ENCODE peak calls at places on chromosome 21, in nine cellular contexts. One of them, this sample, is unnamed.

GRCh38 chr21:15135867-15136629 is 71.2 kb upstream of the NRIP1 start:
- DNase-seq in mucosa of descending colon: no peak
- DNase-seq in AG04450: no peak
- DNase-seq in heart right ventricle: no peak
- DNase-seq in CD8-positive, alpha-beta T cell: no peak
- DNase-seq in stomach: no peak
- DNase-seq in iPS DF 6.9: no peak
- DNase-seq in breast epithelium: no peak
- DNase-seq in ovary: no peak
- DNase-seq in this sample: no peak

GRCh38 chr21:32372755-32373154 is 20.1 kb downstream of the URB1 start:
- DNase-seq in mucosa of descending colon: no peak
- DNase-seq in AG04450: no peak
- DNase-seq in heart right ventricle: no peak
- DNase-seq in CD8-positive, alpha-beta T cell: no peak
- DNase-seq in stomach: no peak
- DNase-seq in iPS DF 6.9: no peak
- DNase-seq in breast epithelium: no peak
- DNase-seq in ovary: no peak
- DNase-seq in this sample: no peak

GRCh38 chr21:31072486-31072885 is 34.2 kb upstream of the KRTAP19-8 start:
- DNase-seq in mucosa of descending colon: no peak
- DNase-seq in AG04450: no peak
- DNase-seq in heart right ventricle: no peak
- DNase-seq in CD8-positive, alpha-beta T cell: no peak
- DNase-seq in stomach: no peak
- DNase-seq in iPS DF 6.9: no peak
- DNase-seq in breast epithelium: no peak
- DNase-seq in ovary: no peak
- DNase-seq in this sample: no peak

GRCh38 chr21:27371065-27371464 is 404.2 kb upstream of the ADAMTS5 start:
- DNase-seq in mucosa of descending colon: no peak
- DNase-seq in AG04450: no peak
- DNase-seq in heart right ventricle: no peak
- DNase-seq in CD8-positive, alpha-beta T cell: no peak
- DNase-seq in stomach: no peak
- DNase-seq in iPS DF 6.9: no peak
- DNase-seq in breast epithelium: no peak
- DNase-seq in ovary: no peak
- DNase-seq in this sample: no peak

GRCh38 chr21:14923468-14923867 is 141.3 kb downstream of the NRIP1 start:
- DNase-seq in mucosa of descending colon: no peak
- DNase-seq in AG04450: no peak
- DNase-seq in heart right ventricle: no peak
- DNase-seq in CD8-positive, alpha-beta T cell: no peak
- DNase-seq in stomach: no peak
- DNase-seq in iPS DF 6.9: no peak
- DNase-seq in breast epithelium: no peak
- DNase-seq in ovary: no peak
- DNase-seq in this sample: no peak

GRCh38 chr21:38337793-38338192 is 81.0 kb downstream of the KCNJ15 start:
- DNase-seq in mucosa of descending colon: no peak
- DNase-seq in AG04450: no peak
- DNase-seq in heart right ventricle: no peak
- DNase-seq in CD8-positive, alpha-beta T cell: no peak
- DNase-seq in stomach: no peak
- DNase-seq in iPS DF 6.9: no peak
- DNase-seq in breast epithelium: no peak
- DNase-seq in ovary: no peak
- DNase-seq in this sample: no peak

GRCh38 chr21:43018519-43018918 is 44.2 kb downstream of the PKNOX1 start:
- DNase-seq in mucosa of descending colon: no peak
- DNase-seq in AG04450: no peak
- DNase-seq in heart right ventricle: no peak
- DNase-seq in CD8-positive, alpha-beta T cell: no peak
- DNase-seq in stomach: no peak
- DNase-seq in iPS DF 6.9: no peak
- DNase-seq in breast epithelium: no peak
- DNase-seq in ovary: no peak
- DNase-seq in this sample: no peak

GRCh38 chr21:38714998-38715397 is 90.7 kb upstream of the ETS2 start:
- DNase-seq in mucosa of descending colon: no peak
- DNase-seq in AG04450: no peak
- DNase-seq in heart right ventricle: no peak
- DNase-seq in CD8-positive, alpha-beta T cell: no peak
- DNase-seq in stomach: no peak
- DNase-seq in iPS DF 6.9: no peak
- DNase-seq in breast epithelium: no peak
- DNase-seq in ovary: no peak
- DNase-seq in this sample: no peak

GRCh38 chr21:39712976-39713375 is 32.0 kb upstream of the IGSF5 start:
- DNase-seq in mucosa of descending colon: no peak
- DNase-seq in AG04450: no peak
- DNase-seq in heart right ventricle: no peak
- DNase-seq in CD8-positive, alpha-beta T cell: no peak
- DNase-seq in stomach: no peak
- DNase-seq in iPS DF 6.9: no peak
- DNase-seq in breast epithelium: no peak
- DNase-seq in ovary: no peak
- DNase-seq in this sample: no peak

GRCh38 chr21:21860888-21861287 is 862.7 kb downstream of the NCAM2 start:
- DNase-seq in mucosa of descending colon: no peak
- DNase-seq in AG04450: no peak
- DNase-seq in heart right ventricle: no peak
- DNase-seq in CD8-positive, alpha-beta T cell: no peak
- DNase-seq in stomach: no peak
- DNase-seq in iPS DF 6.9: no peak
- DNase-seq in breast epithelium: no peak
- DNase-seq in ovary: no peak
- DNase-seq in this sample: no peak

GRCh38 chr21:29256125-29256895 is 42.4 kb upstream of the BACH1 start:
- DNase-seq in mucosa of descending colon: no peak
- DNase-seq in AG04450: no peak
- DNase-seq in heart right ventricle: no peak
- DNase-seq in CD8-positive, alpha-beta T cell: no peak
- DNase-seq in stomach: no peak
- DNase-seq in iPS DF 6.9: no peak
- DNase-seq in breast epithelium: no peak
- DNase-seq in ovary: no peak
- DNase-seq in this sample: no peak

GRCh38 chr21:42749226-42749625 is 95.8 kb downstream of the PDE9A start:
- DNase-seq in mucosa of descending colon: no peak
- DNase-seq in AG04450: no peak
- DNase-seq in heart right ventricle: no peak
- DNase-seq in CD8-positive, alpha-beta T cell: no peak
- DNase-seq in stomach: no peak
- DNase-seq in iPS DF 6.9: no peak
- DNase-seq in breast epithelium: no peak
- DNase-seq in ovary: no peak
- DNase-seq in this sample: no peak

GRCh38 chr21:25887646-25888321 is 153.0 kb downstream of the GABPA start:
- DNase-seq in mucosa of descending colon: peak
- DNase-seq in AG04450: no peak
- DNase-seq in heart right ventricle: no peak
- DNase-seq in CD8-positive, alpha-beta T cell: no peak
- DNase-seq in stomach: no peak
- DNase-seq in iPS DF 6.9: no peak
- DNase-seq in breast epithelium: no peak
- DNase-seq in ovary: no peak
- DNase-seq in this sample: no peak

GRCh38 chr21:21973806-21974205 is 975.6 kb downstream of the NCAM2 start:
- DNase-seq in mucosa of descending colon: no peak
- DNase-seq in AG04450: no peak
- DNase-seq in heart right ventricle: no peak
- DNase-seq in CD8-positive, alpha-beta T cell: no peak
- DNase-seq in stomach: no peak
- DNase-seq in iPS DF 6.9: no peak
- DNase-seq in breast epithelium: no peak
- DNase-seq in ovary: no peak
- DNase-seq in this sample: no peak

GRCh38 chr21:15706686-15707085 is 23.1 kb upstream of the USP25 start:
- DNase-seq in mucosa of descending colon: no peak
- DNase-seq in AG04450: peak
- DNase-seq in heart right ventricle: no peak
- DNase-seq in CD8-positive, alpha-beta T cell: no peak
- DNase-seq in stomach: peak
- DNase-seq in iPS DF 6.9: no peak
- DNase-seq in breast epithelium: peak
- DNase-seq in ovary: no peak
- DNase-seq in this sample: no peak

GRCh38 chr21:42653492-42654061 is at the start of gene PDE9A:
- DNase-seq in mucosa of descending colon: peak
- DNase-seq in AG04450: no peak
- DNase-seq in heart right ventricle: peak
- DNase-seq in CD8-positive, alpha-beta T cell: peak
- DNase-seq in stomach: no peak
- DNase-seq in iPS DF 6.9: no peak
- DNase-seq in breast epithelium: no peak
- DNase-seq in ovary: peak
- DNase-seq in this sample: peak

GRCh38 chr21:26795866-26796329 is 49.3 kb downstream of the ADAMTS1 start:
- DNase-seq in mucosa of descending colon: no peak
- DNase-seq in AG04450: peak
- DNase-seq in heart right ventricle: no peak
- DNase-seq in CD8-positive, alpha-beta T cell: no peak
- DNase-seq in stomach: peak
- DNase-seq in iPS DF 6.9: no peak
- DNase-seq in breast epithelium: no peak
- DNase-seq in ovary: peak
- DNase-seq in this sample: no peak

GRCh38 chr21:42992943-42993712 is 18.8 kb downstream of the PKNOX1 start:
- DNase-seq in mucosa of descending colon: no peak
- DNase-seq in AG04450: no peak
- DNase-seq in heart right ventricle: no peak
- DNase-seq in CD8-positive, alpha-beta T cell: no peak
- DNase-seq in stomach: no peak
- DNase-seq in iPS DF 6.9: no peak
- DNase-seq in breast epithelium: no peak
- DNase-seq in ovary: no peak
- DNase-seq in this sample: no peak

GRCh38 chr21:8992731-8993174 is 1528.6 kb upstream of the TPTE start:
- DNase-seq in mucosa of descending colon: peak
- DNase-seq in AG04450: no peak
- DNase-seq in heart right ventricle: no peak
- DNase-seq in CD8-positive, alpha-beta T cell: no peak
- DNase-seq in stomach: no peak
- DNase-seq in iPS DF 6.9: peak
- DNase-seq in breast epithelium: no peak
- DNase-seq in ovary: no peak
- DNase-seq in this sample: peak

GRCh38 chr21:38831526-38832467 is 26.1 kb downstream of the ETS2 start:
- DNase-seq in mucosa of descending colon: no peak
- DNase-seq in AG04450: peak
- DNase-seq in heart right ventricle: no peak
- DNase-seq in CD8-positive, alpha-beta T cell: no peak
- DNase-seq in stomach: peak
- DNase-seq in iPS DF 6.9: no peak
- DNase-seq in breast epithelium: peak
- DNase-seq in ovary: peak
- DNase-seq in this sample: no peak

DNA sequence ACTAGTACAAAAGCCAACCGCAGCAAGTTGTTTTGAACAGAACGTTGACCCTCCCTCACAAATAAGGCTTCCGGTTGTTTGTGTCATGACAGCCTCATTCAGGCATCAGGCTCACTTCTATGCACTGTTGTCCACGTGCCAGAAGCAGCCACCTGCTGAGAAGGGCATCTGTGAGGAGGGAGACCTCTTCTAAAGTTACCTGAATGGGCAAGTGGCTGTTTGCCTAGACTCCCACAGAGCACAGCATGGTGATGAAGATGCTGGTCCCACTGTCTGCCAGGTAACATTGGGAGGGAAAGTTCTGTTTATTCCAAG is 176.1 kb downstream of the CLIC6 start:
- DNase-seq in mucosa of descending colon: no peak
- DNase-seq in AG04450: no peak
- DNase-seq in heart right ventricle: no peak
- DNase-seq in CD8-positive, alpha-beta T cell: no peak
- DNase-seq in stomach: no peak
- DNase-seq in iPS DF 6.9: no peak
- DNase-seq in breast epithelium: no peak
- DNase-seq in ovary: no peak
- DNase-seq in this sample: no peak
- H3K4me3 ChIP-seq in mucosa of descending colon: no peak
- H3K4me3 ChIP-seq in AG04450: no peak
- H3K4me3 ChIP-seq in heart right ventricle: no peak
- H3K4me3 ChIP-seq in CD8-positive, alpha-beta T cell: no peak
- H3K4me3 ChIP-seq in stomach: no peak
- H3K4me3 ChIP-seq in iPS DF 6.9: no peak
- H3K4me3 ChIP-seq in breast epithelium: no peak
- H3K4me3 ChIP-seq in ovary: no peak
- H3K4me3 ChIP-seq in this sample: no peak

DNA sequence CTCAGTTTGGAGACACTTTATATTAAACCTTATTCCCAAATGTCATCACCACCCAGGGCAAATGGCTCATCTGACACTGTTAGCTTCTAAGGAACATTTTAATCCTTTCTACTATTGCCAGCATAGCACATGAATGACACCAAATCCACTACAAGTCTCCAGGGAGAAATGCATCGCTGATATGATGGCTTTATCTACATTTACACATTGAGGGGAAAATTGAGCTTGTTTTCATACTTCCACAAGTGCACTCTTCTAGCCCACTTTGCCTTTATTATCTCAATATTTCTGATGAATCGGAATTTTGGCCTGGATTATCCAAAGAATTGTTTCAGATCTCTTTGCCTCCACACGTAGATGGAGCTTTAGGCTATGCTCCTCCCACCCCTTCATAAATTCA is 75.4 kb downstream of the RUNX1 start:
- DNase-seq in mucosa of descending colon: no peak
- DNase-seq in AG04450: no peak
- DNase-seq in heart right ventricle: no peak
- DNase-seq in CD8-positive, alpha-beta T cell: no peak
- DNase-seq in stomach: no peak
- DNase-seq in iPS DF 6.9: no peak
- DNase-seq in breast epithelium: no peak
- DNase-seq in ovary: no peak
- DNase-seq in this sample: no peak
- H3K4me3 ChIP-seq in mucosa of descending colon: no peak
- H3K4me3 ChIP-seq in AG04450: no peak
- H3K4me3 ChIP-seq in heart right ventricle: no peak
- H3K4me3 ChIP-seq in CD8-positive, alpha-beta T cell: peak
- H3K4me3 ChIP-seq in stomach: no peak
- H3K4me3 ChIP-seq in iPS DF 6.9: no peak
- H3K4me3 ChIP-seq in breast epithelium: no peak
- H3K4me3 ChIP-seq in ovary: no peak
- H3K4me3 ChIP-seq in this sample: no peak

GRCh38 chr21:41316641-41317392 is at the start of gene FAM3B:
- DNase-seq in mucosa of descending colon: no peak
- DNase-seq in AG04450: no peak
- DNase-seq in heart right ventricle: no peak
- DNase-seq in CD8-positive, alpha-beta T cell: no peak
- DNase-seq in stomach: peak
- DNase-seq in iPS DF 6.9: no peak
- DNase-seq in breast epithelium: no peak
- DNase-seq in ovary: no peak
- DNase-seq in this sample: peak
- H3K4me3 ChIP-seq in mucosa of descending colon: no peak
- H3K4me3 ChIP-seq in AG04450: no peak
- H3K4me3 ChIP-seq in heart right ventricle: peak
- H3K4me3 ChIP-seq in CD8-positive, alpha-beta T cell: no peak
- H3K4me3 ChIP-seq in stomach: peak
- H3K4me3 ChIP-seq in iPS DF 6.9: peak
- H3K4me3 ChIP-seq in breast epithelium: peak
- H3K4me3 ChIP-seq in ovary: no peak
- H3K4me3 ChIP-seq in this sample: peak

GRCh38 chr21:46111193-46111571 is 13.3 kb downstream of the COL6A2 start:
- DNase-seq in mucosa of descending colon: peak
- DNase-seq in AG04450: no peak
- DNase-seq in heart right ventricle: peak
- DNase-seq in CD8-positive, alpha-beta T cell: peak
- DNase-seq in stomach: peak
- DNase-seq in iPS DF 6.9: no peak
- DNase-seq in breast epithelium: peak
- DNase-seq in ovary: peak
- DNase-seq in this sample: peak
- H3K4me3 ChIP-seq in mucosa of descending colon: no peak
- H3K4me3 ChIP-seq in AG04450: no peak
- H3K4me3 ChIP-seq in heart right ventricle: no peak
- H3K4me3 ChIP-seq in CD8-positive, alpha-beta T cell: no peak
- H3K4me3 ChIP-seq in stomach: no peak
- H3K4me3 ChIP-seq in iPS DF 6.9: no peak
- H3K4me3 ChIP-seq in breast epithelium: no peak
- H3K4me3 ChIP-seq in ovary: no peak
- H3K4me3 ChIP-seq in this sample: no peak

This sample was measured in pancreas.